ENCODE peak calls at places on chromosomes 13 and 19, in nine cellular contexts. I, O, L, R, K, V, E, D and Y are unnamed samples. For H3K9me3, the result is how much of the 10 kb centered on the place peaks cover.

GRCh38 chr19:35977446-35978222 is 17.4 kb upstream of the SDHAF1 start:
- DNase-seq in I (no peak), O (no peak), L (no peak), R (peak), K (no peak), V (no peak), E (no peak), D (peak), Y (no peak)

GRCh38 chr19:31110331-31110730 is 238.9 kb downstream of the TSHZ3 start:
- DNase-seq in I (no peak), O (no peak), L (no peak), R (peak), K (no peak), V (no peak), E (no peak), D (peak), Y (no peak)

GRCh38 chr13:28826368-28826767 is 6.2 kb downstream of the MTUS2 start:
- DNase-seq in I (no peak), O (no peak), L (no peak), R (no peak), K (no peak), V (no peak), E (no peak), D (no peak), Y (no peak)

GRCh38 chr19:43759515-43759914 is 4.8 kb upstream of the SMG9 start:
- DNase-seq in I (no peak), O (no peak), L (no peak), R (peak), K (no peak), V (no peak), E (no peak), D (no peak), Y (no peak)

GRCh38 chr13:44299544-44299943 is 74.1 kb upstream of the SERP2 start:
- DNase-seq in I (no peak), O (no peak), L (no peak), R (no peak), K (no peak), V (no peak), E (no peak), D (no peak), Y (no peak)

GRCh38 chr19:54376610-54377009 is 11.9 kb upstream of the LAIR1 start:
- DNase-seq in I (no peak), O (no peak), L (no peak), R (no peak), K (no peak), V (no peak), E (no peak), D (no peak), Y (no peak)

GRCh38 chr13:113857531-113858195 is 6.2 kb downstream of the GAS6 start:
- DNase-seq in I (no peak), O (no peak), L (no peak), R (no peak), K (peak), V (no peak), E (no peak), D (peak), Y (no peak)

GRCh38 chr13:31909889-31910551 is 121.6 kb upstream of the FRY start:
- DNase-seq in I (peak), O (peak), L (no peak), R (peak), K (no peak), V (peak), E (no peak), D (no peak), Y (no peak)

GRCh38 chr13:73292127-73292526 is 233.3 kb downstream of the KLF5 start:
- DNase-seq in I (no peak), O (no peak), L (no peak), R (no peak), K (no peak), V (no peak), E (no peak), D (no peak), Y (no peak)

GRCh38 chr13:111398196-111398595 is 77.8 kb downstream of the TEX29 start:
- DNase-seq in I (no peak), O (no peak), L (no peak), R (no peak), K (no peak), V (no peak), E (no peak), D (no peak), Y (no peak)

GRCh38 chr19:15107056-15108010 is at the start of gene SYDE1:
- DNase-seq in I (no peak), O (no peak), L (no peak), R (peak), K (no peak), V (peak), E (no peak), D (peak), Y (no peak)

DNA sequence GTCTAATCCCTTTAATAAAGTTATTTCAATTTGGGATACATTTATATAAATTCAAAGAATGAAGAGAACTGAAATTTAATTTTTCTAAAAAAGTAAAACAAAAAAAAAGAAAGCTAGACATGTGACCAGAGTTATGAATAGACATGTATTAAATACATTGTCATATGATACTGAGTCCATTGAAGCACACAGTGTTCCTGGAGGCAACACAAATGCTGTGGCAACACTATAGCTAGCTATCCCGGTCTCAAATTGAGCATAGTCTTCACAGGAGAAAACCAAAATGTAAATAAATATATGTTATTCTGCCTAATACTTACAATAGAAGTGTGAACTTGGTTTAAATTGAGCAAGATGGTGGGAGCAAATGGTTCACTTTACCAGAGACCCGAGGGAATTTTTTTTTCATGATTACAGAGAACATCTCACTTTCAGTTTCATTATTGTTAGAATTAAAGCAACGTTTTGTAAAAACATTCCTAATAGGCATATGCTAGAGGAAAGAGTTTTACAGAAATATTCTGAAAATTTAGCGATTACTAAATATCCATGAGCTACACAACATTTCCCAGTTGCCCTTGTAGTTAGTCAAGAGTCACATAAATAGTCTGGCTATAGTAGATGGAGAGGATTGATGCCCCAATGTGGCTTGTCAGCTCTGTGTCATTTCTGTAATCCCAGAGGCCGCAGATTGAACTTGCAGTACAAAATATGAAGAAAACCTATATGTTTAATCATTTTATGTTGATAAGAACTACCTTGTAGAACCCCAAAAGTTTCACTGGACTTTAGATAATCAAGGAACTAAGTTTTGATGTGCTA is 775.7 kb upstream of the SPRY2 start:
- DNase-seq in I (no peak), O (no peak), L (peak), R (no peak), K (no peak), V (no peak), E (no peak), D (no peak), Y (no peak)
- H3K9me3 ChIP-seq in I (under half), O (under half), L (under half), R (under half), K (under half), V (under half), E (under half), D (under half), Y (under half)

GRCh38 chr13:54183728-54184127 is 1155.1 kb downstream of the OLFM4 start:
- DNase-seq in I (no peak), O (no peak), L (no peak), R (no peak), K (no peak), V (no peak), E (no peak), D (no peak), Y (no peak)
- H3K9me3 ChIP-seq in I (under half), O (under half), L (under half), R (under half), K (under half), V (under half), E (under half), D (under half), Y (under half)

DNA sequence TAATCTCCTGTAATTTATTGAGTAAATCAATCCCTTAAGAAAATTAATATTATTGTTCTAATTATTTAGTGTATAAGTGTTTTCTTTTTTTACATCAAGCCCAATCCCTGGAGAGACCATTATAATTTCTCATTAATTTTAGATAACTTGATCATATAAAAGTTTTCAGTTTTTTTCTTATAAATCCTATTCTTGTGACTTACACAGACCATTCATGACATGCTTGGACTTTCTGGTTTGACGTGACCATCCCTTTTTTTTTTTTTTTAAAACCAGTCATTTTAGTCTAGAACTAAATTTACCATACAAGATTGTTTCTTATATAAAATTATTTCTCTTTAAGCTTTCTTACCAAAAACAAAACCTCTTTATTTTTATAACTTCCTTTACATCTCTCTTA is 5.4 kb upstream of the MTRF1 start:
- DNase-seq in I (no peak), O (no peak), L (no peak), R (peak), K (no peak), V (no peak), E (no peak), D (no peak), Y (no peak)
- H3K9me3 ChIP-seq in I (under half), O (under half), L (under half), R (under half), K (under half), V (under half), E (under half), D (under half), Y (under half)

DNA sequence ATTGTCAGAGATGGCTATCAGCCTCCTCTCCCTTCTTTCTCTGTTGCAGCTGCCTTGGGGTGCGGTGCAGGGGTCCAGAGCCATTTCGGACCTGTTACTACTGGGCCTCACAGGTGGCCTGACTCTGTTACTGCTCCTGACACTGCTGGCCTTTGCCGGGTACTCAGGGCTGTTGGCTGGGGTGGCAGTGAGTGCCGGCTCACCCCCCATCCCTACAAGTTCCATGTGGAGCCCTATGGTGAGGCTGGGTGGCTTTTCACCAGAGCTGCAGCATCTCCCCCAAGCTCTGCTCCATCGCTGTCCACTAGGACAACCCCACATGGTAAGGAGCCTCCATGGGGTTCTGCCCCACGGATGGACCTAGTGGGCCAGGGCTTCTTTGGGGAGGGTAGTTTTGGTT is 13.7 kb upstream of the ZNF492 start:
- DNase-seq in I (no peak), O (no peak), L (no peak), R (no peak), K (no peak), V (no peak), E (no peak), D (no peak), Y (no peak)
- H3K9me3 ChIP-seq in I (under half), O (under half), L (under half), R (under half), K (under half), V (under half), E (under half), D (half or more), Y (under half)

GRCh38 chr19:57719424-57719823 is 8.0 kb downstream of the ZNF671 start:
- DNase-seq in I (no peak), O (no peak), L (no peak), R (no peak), K (no peak), V (no peak), E (no peak), D (no peak), Y (no peak)
- H3K9me3 ChIP-seq in I (half or more), O (under half), L (under half), R (half or more), K (half or more), V (under half), E (half or more), D (under half), Y (half or more)

GRCh38 chr19:12379732-12380443 is 14.4 kb upstream of the ZNF442 start:
- DNase-seq in I (no peak), O (no peak), L (no peak), R (no peak), K (no peak), V (no peak), E (no peak), D (no peak), Y (no peak)
- H3K9me3 ChIP-seq in I (half or more), O (under half), L (under half), R (under half), K (under half), V (under half), E (under half), D (under half), Y (under half)

GRCh38 chr19:14004619-14005380 is 1.3 kb downstream of the RFX1 start:
- DNase-seq in I (no peak), O (peak), L (peak), R (no peak), K (no peak), V (peak), E (no peak), D (no peak), Y (no peak)

GRCh38 chr19:14006085-14006765 is at the start of gene RFX1:
- DNase-seq in I (peak), O (peak), L (peak), R (peak), K (peak), V (peak), E (peak), D (peak), Y (peak)

GRCh38 chr19:14005381-14006084 is 587 bp downstream of the RFX1 start:
- DNase-seq in I (peak), O (peak), L (peak), R (peak), K (peak), V (peak), E (peak), D (peak), Y (peak)

GRCh38 chr19:14003279-14004051 is 2.7 kb downstream of the RFX1 start:
- DNase-seq in I (no peak), O (no peak), L (no peak), R (no peak), K (no peak), V (no peak), E (no peak), D (no peak), Y (no peak)

GRCh38 chr19:14006766-14007562 is 844 bp upstream of the RFX1 start:
- DNase-seq in I (no peak), O (peak), L (no peak), R (no peak), K (peak), V (peak), E (no peak), D (peak), Y (peak)
- H3K9me3 ChIP-seq in I (under half), O (under half), L (under half), R (under half), K (under half), V (under half), E (under half), D (under half), Y (under half)

GRCh38 chr19:11984986-11985385 is 20.1 kb downstream of the ZNF763 start:
- DNase-seq in I (no peak), O (no peak), L (no peak), R (no peak), K (no peak), V (no peak), E (no peak), D (peak), Y (no peak)
- H3K9me3 ChIP-seq in I (under half), O (under half), L (under half), R (under half), K (under half), V (under half), E (under half), D (under half), Y (under half)